ENCODE peak calls at places on chromosomes 2 and 18, in seven cellular contexts. J is uterus, Z is fibroblast of lung, P is body of pancreas, W is cardiac fibroblast, V is endothelial cell, A is cardiac muscle cell. I is an unnamed sample.

GRCh38 chr2:230964136-230964730 is 31.7 kb upstream of the SPATA3 start:
- DNase-seq in V (no peak), J (no peak), Z (no peak), W (no peak), A (no peak), P (no peak), I (no peak)

GRCh38 chr2:23111263-23111662 is 273.7 kb upstream of the KLHL29 start:
- DNase-seq in A (no peak), J (no peak), W (no peak), P (no peak), Z (no peak), V (no peak), I (no peak)

GRCh38 chr2:231461516-231461971 is 2.7 kb downstream of the NCL start:
- DNase-seq in W (no peak), Z (no peak), P (no peak), J (no peak), V (no peak), A (no peak), I (no peak)

GRCh38 chr2:71785550-71785951 is 332.2 kb downstream of the DYSF start:
- DNase-seq in Z (no peak), J (no peak), V (peak; percentile 2), A (no peak), W (no peak), P (no peak), I (peak; percentile 75)

GRCh38 chr2:186611526-186611925 is 21.7 kb downstream of the ITGAV start:
- DNase-seq in J (no peak), Z (no peak), P (no peak), W (no peak), V (no peak), A (no peak), I (no peak)

GRCh38 chr2:173347305-173348168 is 7.1 kb upstream of the CDCA7 start:
- DNase-seq in A (no peak), P (no peak), J (no peak), W (no peak), Z (no peak), V (no peak), I (no peak)

GRCh38 chr18:29823671-29824070 is 1218.9 kb downstream of the DSC3 start:
- DNase-seq in P (no peak), W (no peak), Z (no peak), J (no peak), A (no peak), V (no peak), I (no peak)

GRCh38 chr2:20225294-20226151 is 593 bp upstream of the SDC1 start:
- DNase-seq in A (peak; percentile 42), V (peak; percentile 46), W (peak; percentile 49), P (peak; percentile 78), Z (peak; percentile 58), J (no peak), I (peak; percentile 12)

GRCh38 chr18:79750980-79751571 is 46.7 kb upstream of the KCNG2 start:
- DNase-seq in A (no peak), V (no peak), P (peak; percentile 28), Z (no peak), W (no peak), J (peak; percentile 11), I (no peak)

DNA sequence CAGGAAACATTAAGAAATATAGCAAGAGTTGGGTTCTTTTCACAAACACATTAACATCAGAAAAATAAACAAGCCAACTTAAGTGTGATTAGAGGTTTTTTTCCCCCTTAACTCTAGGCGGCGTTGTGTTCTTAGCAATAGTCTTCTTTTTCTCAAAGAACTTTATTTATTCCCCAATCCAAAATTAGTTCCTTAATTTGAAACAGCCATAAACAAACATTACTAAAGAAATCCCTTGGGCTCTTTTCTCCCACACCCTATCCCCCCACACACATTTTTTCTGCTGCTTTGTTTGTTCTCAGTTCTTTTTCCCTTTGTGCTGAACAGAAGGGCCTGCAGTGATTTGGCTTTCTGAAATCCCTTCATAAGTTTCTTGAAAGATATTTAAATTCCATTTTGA is 13.2 kb upstream of the MYO1B start:
- DNase-seq in Z (peak; percentile 74), V (no peak), J (no peak), W (peak; percentile 70), A (peak; percentile 56), P (no peak), I (no peak)
- TF ChIP-seq CTCF in Z (peak; percentile 72), V (no peak), J (peak; percentile 61), W (peak; percentile 60), A (peak; percentile 63), P (no peak), I (no peak)

GRCh38 chr2:219175928-219176817 is 552 bp downstream of the CNPPD1 start:
- DNase-seq in J (peak; percentile 52), P (peak; percentile 61), W (peak; percentile 26), Z (peak; percentile 27), A (peak; percentile 38), V (no peak), I (peak; percentile 60)
- TF ChIP-seq CTCF in J (peak; percentile 16), P (no peak), W (no peak), Z (no peak), A (peak; percentile 21), V (no peak), I (peak; percentile 29)

DNA sequence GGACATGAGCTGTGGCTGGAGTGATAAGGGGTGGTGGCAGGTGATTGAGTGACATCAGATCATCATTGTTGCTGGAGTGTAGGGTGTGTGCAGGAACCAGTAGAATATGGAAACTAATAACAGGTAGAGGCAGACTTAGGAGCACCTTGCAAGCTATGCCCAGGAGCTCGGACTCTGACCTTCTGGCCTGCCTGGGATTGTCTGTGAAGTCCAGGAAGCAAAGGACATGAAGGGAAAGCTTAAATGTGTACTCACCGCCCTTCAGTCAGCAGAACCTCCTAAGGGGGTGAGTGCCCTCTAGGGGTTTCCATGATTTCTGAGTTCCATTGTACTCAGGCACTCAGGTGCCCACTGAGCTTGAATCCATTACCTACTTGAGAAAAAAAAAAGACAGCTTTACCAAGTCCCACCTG is 104.2 kb downstream of the CRIM1 start:
- DNase-seq in J (no peak), A (peak; percentile 64), V (peak; percentile 52), Z (peak; percentile 74), P (peak; percentile 23), W (peak; percentile 71), I (no peak)
- TF ChIP-seq CTCF in J (no peak), A (peak; percentile 53), V (no peak), Z (peak; percentile 54), P (no peak), W (peak; percentile 40), I (no peak)

GRCh38 chr2:180125245-180125962 is 118.3 kb upstream of the CWC22 start:
- DNase-seq in A (peak; percentile 98), J (peak; percentile 35), V (peak; percentile 49), W (peak; percentile 96), Z (peak; percentile 98), P (peak; percentile 68), I (peak; percentile 29)
- TF ChIP-seq CTCF in A (peak; percentile 78), J (peak; percentile 28), V (peak; percentile 53), W (peak; percentile 72), Z (peak; percentile 72), P (peak; percentile 36), I (no peak)

DNA sequence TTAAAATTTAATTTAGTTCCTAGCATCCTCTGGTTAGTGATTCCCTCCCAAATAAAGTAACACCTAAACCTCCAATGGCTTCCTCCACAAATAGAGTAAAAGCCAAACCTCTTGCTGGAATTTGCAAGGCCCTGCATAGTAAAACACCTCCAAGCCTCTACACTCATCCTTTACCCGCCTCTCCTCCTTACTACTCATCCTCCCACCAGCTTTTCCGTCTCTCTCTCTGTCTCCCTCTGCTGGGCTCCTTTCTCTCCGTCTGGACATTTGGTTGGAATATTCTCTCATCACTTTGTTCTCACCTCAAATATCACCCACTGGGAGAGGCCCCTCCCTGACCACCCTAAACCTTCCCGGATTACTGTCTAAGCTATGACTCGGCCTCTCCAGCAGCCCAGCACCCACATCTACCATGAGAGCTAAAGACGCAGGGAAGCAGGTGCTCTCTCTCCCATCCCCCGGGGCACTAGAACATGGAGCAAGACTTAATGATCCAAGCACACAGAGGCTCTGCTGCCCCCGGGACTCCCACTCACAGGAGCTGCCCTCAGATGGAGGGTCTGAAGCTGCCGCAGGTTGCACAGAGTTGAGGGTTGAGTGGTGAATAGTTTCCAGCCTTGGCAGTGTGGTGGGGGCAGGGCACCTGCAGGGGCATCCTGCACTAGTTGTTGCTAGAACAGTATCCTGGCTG is 167.2 kb downstream of the FBXO15 start:
- DNase-seq in W (peak; percentile 42), Z (no peak), A (peak; percentile 13), V (peak; percentile 61), P (peak; percentile 10), J (no peak), I (no peak)
- TF ChIP-seq CTCF in W (peak; percentile 46), Z (peak; percentile 20), A (peak; percentile 41), V (peak; percentile 33), P (peak; percentile 12), J (no peak), I (no peak)

GRCh38 chr2:207073791-207074678 is 91.7 kb downstream of the KLF7 start:
- DNase-seq in A (no peak), P (no peak), J (no peak), Z (peak; percentile 26), V (peak; percentile 38), W (peak; percentile 36), I (no peak)
- TF ChIP-seq CTCF in A (no peak), P (no peak), J (no peak), Z (no peak), V (no peak), W (no peak), I (no peak)

GRCh38 chr2:26843041-26843440 is 4.9 kb upstream of the DPYSL5 start:
- DNase-seq in W (no peak), J (no peak), Z (no peak), V (no peak), A (no peak), P (no peak), I (no peak)

GRCh38 chr2:26840937-26841610 is 6.9 kb upstream of the DPYSL5 start:
- DNase-seq in Z (no peak), P (no peak), W (peak; percentile 10), A (no peak), J (no peak), V (no peak), I (no peak)

GRCh38 chr2:26838121-26838906 is 9.6 kb upstream of the DPYSL5 start:
- DNase-seq in J (no peak), Z (peak; percentile 46), V (no peak), W (peak; percentile 46), A (peak; percentile 50), P (no peak), I (no peak)
- TF ChIP-seq CTCF in J (no peak), Z (no peak), V (no peak), W (no peak), A (peak; percentile 29), P (no peak), I (no peak)

DNA sequence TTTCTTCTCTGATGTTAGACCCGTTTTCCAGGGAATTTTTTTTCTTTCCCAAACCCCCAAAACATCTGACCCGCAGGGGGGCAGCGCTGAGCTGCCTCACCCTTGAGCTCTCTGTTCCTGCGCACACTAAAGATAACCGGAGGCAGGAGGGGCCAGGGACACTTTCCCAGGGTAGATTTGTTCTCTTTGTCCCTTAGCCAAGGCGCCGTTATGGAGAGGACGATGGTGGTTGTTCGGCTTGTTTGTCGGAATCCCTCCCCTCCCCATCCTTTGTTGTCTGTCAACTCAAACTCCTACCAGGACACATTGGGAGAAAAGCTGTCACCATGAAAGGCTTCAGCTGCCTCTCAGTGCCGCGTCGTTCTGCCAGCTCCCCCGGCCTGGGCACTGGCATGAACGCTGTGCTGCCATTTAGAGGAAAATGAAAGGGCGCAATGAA is 62.3 kb downstream of the RND3 start:
- DNase-seq in V (peak; percentile 24), P (peak; percentile 14), A (peak; percentile 40), Z (peak; percentile 51), W (peak; percentile 24), J (no peak), I (no peak)
- TF ChIP-seq CTCF in V (no peak), P (no peak), A (peak; percentile 47), Z (peak; percentile 39), W (peak; percentile 41), J (no peak), I (no peak)

I was measured in gastrocnemius medialis.